ENCODE peak calls at places on chromosomes 1 and 21, in nine cellular contexts. O is BE2C, J is HFFc6, B is left ventricle myocardium inferior, Q is GM10248, E is transverse colon, A is breast epithelium, G is uterus, R is adrenal gland. F is an unnamed sample.

GRCh38 chr1:219372916-219373615 is 199.4 kb downstream of the LYPLAL1 start:
- DNase-seq in J (no peak), G (no peak), Q (no peak), B (no peak), R (no peak), E (no peak), A (no peak), O (no peak), F (no peak)

GRCh38 chr1:41799723-41800122 is 119.0 kb downstream of the HIVEP3 start:
- DNase-seq in B (no peak), J (peak; percentile 15), O (no peak), Q (no peak), A (no peak), G (no peak), E (no peak), R (no peak), F (peak; percentile 39)

GRCh38 chr1:163673756-163674155 is 352.0 kb downstream of the NUF2 start:
- DNase-seq in O (no peak), Q (no peak), A (no peak), R (peak; percentile 59), G (peak; percentile 72), J (peak; percentile 63), E (no peak), B (no peak), F (no peak)

GRCh38 chr1:114336360-114336759 is 174.6 kb downstream of the TRIM33 start:
- DNase-seq in B (no peak), E (no peak), J (no peak), G (no peak), A (no peak), Q (no peak), R (no peak), O (no peak), F (no peak)

GRCh38 chr1:23083714-23084480 is 64.6 kb downstream of the KDM1A start:
- DNase-seq in Q (no peak), J (no peak), G (peak; percentile 56), O (no peak), E (no peak), A (peak; percentile 39), R (peak; percentile 70), B (peak; percentile 35), F (no peak)

GRCh38 chr21:35106246-35106835 is 57.2 kb upstream of the RUNX1 start:
- DNase-seq in R (no peak), A (no peak), Q (no peak), B (no peak), E (no peak), O (no peak), J (no peak), G (no peak), F (no peak)

GRCh38 chr1:52059326-52059725 is 3.2 kb downstream of the BTF3L4 start:
- DNase-seq in J (peak; percentile 38), Q (no peak), G (no peak), B (no peak), O (no peak), R (no peak), A (no peak), E (no peak), F (no peak)

GRCh38 chr1:197314672-197315071 is 46.6 kb downstream of the CRB1 start:
- DNase-seq in E (no peak), G (no peak), O (no peak), J (no peak), R (no peak), B (no peak), Q (no peak), A (no peak), F (no peak)

GRCh38 chr1:12208764-12209494 is 20.9 kb upstream of the VPS13D start:
- DNase-seq in J (peak; percentile 58), B (peak; percentile 85), O (peak; percentile 77), R (peak; percentile 96), Q (peak; percentile 85), A (peak; percentile 73), E (peak; percentile 89), G (peak; percentile 88), F (peak; percentile 92)

GRCh38 chr1:189103956-189104355 is 1373.7 kb downstream of the BRINP3 start:
- DNase-seq in A (no peak), R (no peak), Q (no peak), E (no peak), G (no peak), O (no peak), J (no peak), B (no peak), F (no peak)

GRCh38 chr1:230568008-230568407 is 74.3 kb upstream of the COG2 start:
- DNase-seq in J (no peak), G (no peak), E (peak; percentile 66), O (peak; percentile 32), B (no peak), R (peak; percentile 52), Q (peak; percentile 11), A (no peak), F (peak; percentile 34)
- TF ChIP-seq CTCF in J (no peak), G (no peak), E (peak; percentile 73), O (peak; percentile 53), B (peak; percentile 42), R (peak; percentile 13), Q (no peak), A (no peak), F (peak; percentile 14)

DNA sequence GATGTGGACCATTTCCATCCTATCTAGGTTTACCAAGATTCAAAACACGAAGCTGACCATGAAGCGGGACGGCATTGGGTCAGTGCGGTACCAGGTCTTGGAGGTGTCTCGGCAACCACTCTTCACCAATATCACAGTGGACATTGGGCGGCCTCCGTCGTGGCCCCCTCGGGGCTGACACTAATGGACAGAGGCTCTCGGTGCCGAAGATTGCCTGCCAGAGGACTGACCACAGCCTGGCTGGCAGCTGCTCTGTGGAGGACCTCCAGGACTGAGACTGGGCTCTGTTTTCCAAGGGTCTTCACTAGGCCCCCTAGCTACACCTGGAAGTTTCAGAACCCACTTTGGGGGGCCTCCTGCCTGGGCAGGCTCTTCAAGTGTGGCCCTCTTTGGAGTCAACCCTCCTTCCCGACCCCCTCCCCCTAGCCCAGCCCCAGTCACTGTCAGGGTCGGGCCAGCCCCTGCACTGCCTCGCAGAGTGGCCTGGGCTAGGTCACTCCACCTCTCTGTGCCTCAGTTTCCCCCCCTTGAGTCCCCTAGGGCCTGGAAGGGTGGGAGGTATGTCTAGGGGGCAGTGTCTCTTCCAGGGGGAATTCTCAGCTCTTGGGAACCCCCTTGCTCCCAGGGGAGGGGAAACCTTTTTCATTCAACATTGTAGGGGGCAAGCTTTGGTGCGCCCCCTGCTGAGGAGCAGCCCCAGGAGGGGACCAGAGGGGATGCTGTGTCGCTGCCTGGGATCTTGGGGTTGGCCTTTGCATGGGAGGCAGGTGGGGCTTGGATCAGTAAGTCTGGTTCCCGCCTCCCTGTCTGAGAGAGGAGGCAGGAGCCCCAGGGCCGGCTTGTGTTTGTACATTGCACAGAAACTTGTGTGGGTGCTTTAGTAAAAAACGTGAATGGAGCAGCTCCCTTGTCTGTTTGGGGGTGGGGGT is 864 bp upstream of the CCDC24 start:
- DNase-seq in Q (no peak), A (no peak), B (no peak), R (no peak), E (no peak), O (no peak), G (no peak), J (no peak), F (no peak)
- TF ChIP-seq CTCF in Q (no peak), A (no peak), B (no peak), R (no peak), E (no peak), O (no peak), G (no peak), J (peak; percentile 54), F (no peak)

GRCh38 chr1:3518756-3519155 is 64.3 kb downstream of the ARHGEF16 start:
- DNase-seq in Q (no peak), O (no peak), B (no peak), G (no peak), R (no peak), E (no peak), J (no peak), A (no peak), F (no peak)

GRCh38 chr1:3516481-3516869 is 62.0 kb downstream of the ARHGEF16 start:
- DNase-seq in Q (no peak), E (no peak), A (no peak), O (no peak), G (no peak), J (no peak), B (no peak), R (no peak), F (no peak)

GRCh38 chr1:3516911-3517310 is 62.4 kb downstream of the ARHGEF16 start:
- DNase-seq in B (no peak), G (no peak), Q (no peak), A (no peak), E (no peak), O (peak; percentile 51), R (no peak), J (no peak), F (no peak)

GRCh38 chr1:3519301-3519885 is 64.9 kb downstream of the ARHGEF16 start:
- DNase-seq in B (no peak), A (no peak), G (no peak), E (no peak), Q (no peak), J (no peak), O (no peak), R (no peak), F (no peak)

DNA sequence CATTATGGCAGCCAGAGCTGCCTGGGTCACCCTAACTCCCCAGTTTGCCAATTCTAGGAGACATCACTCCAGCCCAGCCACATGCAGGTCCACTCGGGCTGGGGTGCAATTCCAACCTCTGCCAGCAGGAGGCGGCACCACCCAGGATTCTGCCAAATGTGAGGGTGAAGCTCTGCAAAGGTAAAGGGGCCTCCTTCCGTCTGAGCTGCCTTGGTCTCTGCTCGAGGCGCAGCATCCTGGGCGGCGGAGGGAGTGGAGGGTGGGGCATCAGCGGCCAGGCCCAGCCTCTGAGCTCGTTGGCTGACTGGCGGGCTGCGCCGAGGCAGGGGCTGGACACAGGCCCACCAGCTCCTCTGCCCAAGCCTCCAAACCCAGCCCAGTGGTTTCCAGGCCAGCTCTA is 63.8 kb downstream of the ARHGEF16 start:
- DNase-seq in B (no peak), Q (no peak), O (no peak), G (no peak), A (no peak), E (no peak), J (no peak), R (no peak), F (peak; percentile 56)
- TF ChIP-seq CTCF in B (peak; percentile 61), Q (peak; percentile 37), O (peak; percentile 42), G (peak; percentile 42), A (peak; percentile 51), E (peak; percentile 19), J (peak; percentile 96), R (peak; percentile 48), F (peak; percentile 75)

GRCh38 chr1:34899471-34899870 is 30.0 kb downstream of the DLGAP3 start:
- DNase-seq in J (no peak), Q (no peak), R (peak; percentile 5), E (no peak), A (no peak), B (no peak), G (no peak), O (no peak), F (no peak)

GRCh38 chr1:34900775-34901502 is 28.5 kb downstream of the DLGAP3 start:
- DNase-seq in B (no peak), A (no peak), R (no peak), G (no peak), J (no peak), Q (no peak), E (no peak), O (no peak), F (no peak)

GRCh38 chr1:34898220-34898820 is 31.1 kb downstream of the DLGAP3 start:
- DNase-seq in Q (no peak), B (no peak), O (no peak), J (no peak), A (no peak), G (no peak), R (peak; percentile 1), E (no peak), F (no peak)

GRCh38 chr1:34899906-34900305 is 29.5 kb downstream of the DLGAP3 start:
- DNase-seq in O (no peak), E (no peak), J (no peak), G (no peak), A (no peak), R (no peak), B (no peak), Q (no peak), F (no peak)

GRCh38 chr1:34896612-34897011 is 32.8 kb downstream of the DLGAP3 start:
- DNase-seq in A (no peak), O (no peak), G (no peak), Q (no peak), R (no peak), E (no peak), B (no peak), J (peak; percentile 6), F (no peak)
- TF ChIP-seq CTCF in A (no peak), O (no peak), G (no peak), Q (no peak), R (no peak), E (no peak), B (no peak), J (peak; percentile 47), F (no peak)

F was measured in activated CD8-positive, alpha-beta T cell treated with anti-CD3 and anti-CD28 coated beads for 36 hours.